ENCODE peak calls at places on chromosomes 5 and 9, in eight cellular contexts. C, Q, E, X, F, R, L and T are unnamed samples.

GRCh38 chr5:158875272-158875679 is 224.4 kb downstream of the EBF1 start:
- DNase-seq in C (no peak), X (no peak), R (no peak), E (no peak), L (no peak), Q (no peak), F (no peak), T (no peak)

GRCh38 chr9:98379572-98379971 is 124.1 kb upstream of the TBC1D2 start:
- DNase-seq in Q (no peak), E (no peak), C (no peak), R (no peak), X (no peak), L (no peak), F (no peak), T (no peak)

GRCh38 chr5:167857321-167857720 is 434.1 kb upstream of the WWC1 start:
- DNase-seq in Q (no peak), L (no peak), E (no peak), R (no peak), F (no peak), X (no peak), C (no peak), T (no peak)

GRCh38 chr5:111954516-111955337 is 197.7 kb upstream of the NREP start:
- DNase-seq in F (no peak), R (no peak), E (no peak), L (no peak), X (no peak), Q (no peak), C (no peak), T (no peak)

GRCh38 chr9:90979138-90979551 is 177.5 kb downstream of the SYK start:
- DNase-seq in Q (no peak), L (no peak), X (no peak), E (no peak), C (no peak), F (no peak), R (no peak), T (no peak)

GRCh38 chr5:1053391-1054017 is 44.9 kb downstream of the NKD2 start:
- DNase-seq in F (no peak), R (no peak), L (no peak), Q (no peak), C (no peak), E (no peak), X (peak), T (no peak)

GRCh38 chr5:120388016-120388781 is 75.9 kb upstream of the PRR16 start:
- DNase-seq in F (no peak), C (no peak), R (no peak), X (peak), Q (no peak), E (no peak), L (no peak), T (no peak)

GRCh38 chr9:87711857-87712800 is 13.8 kb upstream of the CTSL start:
- DNase-seq in X (no peak), E (no peak), R (no peak), L (no peak), Q (no peak), F (no peak), C (no peak), T (no peak)

GRCh38 chr9:70601000-70601929 is 186.8 kb upstream of the KLF9 start:
- DNase-seq in X (no peak), Q (peak), E (no peak), L (no peak), R (peak), C (no peak), F (no peak), T (no peak)

GRCh38 chr5:73189816-73190451 is 16.9 kb downstream of the TMEM174 start:
- DNase-seq in R (no peak), L (peak), Q (no peak), X (no peak), C (no peak), E (no peak), F (no peak), T (no peak)

GRCh38 chr9:100150209-100150608 is 51.2 kb downstream of the INVS start:
- DNase-seq in R (no peak), X (no peak), Q (no peak), L (no peak), C (no peak), F (no peak), E (no peak), T (no peak)

GRCh38 chr5:132479812-132480441 is 10.6 kb downstream of the IRF1 start:
- DNase-seq in L (no peak), F (no peak), R (no peak), X (no peak), Q (no peak), C (no peak), E (no peak), T (no peak)

GRCh38 chr9:100104314-100104713 is 5.3 kb downstream of the INVS start:
- DNase-seq in L (no peak), R (no peak), F (no peak), C (no peak), Q (no peak), E (no peak), X (no peak), T (no peak)

GRCh38 chr9:124342946-124343485 is 72.2 kb downstream of the PSMB7 start:
- DNase-seq in C (no peak), F (no peak), Q (peak), E (peak), X (peak), L (peak), R (peak), T (no peak)

GRCh38 chr5:138408023-138408422 is 30.8 kb upstream of the REEP2 start:
- DNase-seq in L (no peak), R (no peak), C (no peak), Q (no peak), E (no peak), X (no peak), F (peak), T (no peak)

GRCh38 chr5:72093231-72093630 is 14.0 kb upstream of the MAP1B start:
- DNase-seq in X (no peak), R (no peak), L (no peak), C (no peak), E (no peak), Q (no peak), F (no peak), T (no peak)

GRCh38 chr5:68088302-68088701 is 127.3 kb upstream of the PIK3R1 start:
- DNase-seq in Q (no peak), X (no peak), R (no peak), E (no peak), L (no peak), C (no peak), F (no peak), T (no peak)